ENCODE peak calls at places on chromosome 4, in four cellular contexts. U is lung, S is omental fat pad, F is endodermal cell. D is an unnamed sample.

GRCh38 chr4:152456609-152457008 is 79.3 kb downstream of the FBXW7 start:
- DNase-seq in F (no peak), U (no peak), S (no peak), D (no peak)

GRCh38 chr4:29073571-29073970 is 1646.6 kb upstream of the PCDH7 start:
- DNase-seq in F (no peak), U (no peak), S (no peak), D (no peak)

GRCh38 chr4:41814565-41814964 is 66.0 kb upstream of the PHOX2B start:
- DNase-seq in U (no peak), S (no peak), F (peak), D (peak)

GRCh38 chr4:72136429-72136828 is 104.6 kb downstream of the NPFFR2 start:
- DNase-seq in F (peak), S (no peak), U (no peak), D (no peak)

GRCh38 chr4:181147421-181147951 is 1095.7 kb upstream of the TENM3 start:
- DNase-seq in F (no peak), U (no peak), S (no peak), D (no peak)

GRCh38 chr4:153529646-153530045 is 63.5 kb downstream of the TMEM131L start:
- DNase-seq in F (no peak), U (no peak), S (no peak), D (no peak)

GRCh38 chr4:113636877-113637276 is 124.7 kb downstream of the CAMK2D start:
- DNase-seq in U (no peak), F (no peak), S (no peak), D (no peak)

GRCh38 chr4:176814770-176815169 is 22.0 kb upstream of the VEGFC start:
- DNase-seq in U (no peak), S (no peak), F (no peak), D (no peak)

GRCh38 chr4:101791189-101791572 is 651 bp downstream of the BANK1 start:
- DNase-seq in U (peak), F (no peak), S (no peak), D (no peak)

GRCh38 chr4:17650404-17650803 is 36.0 kb downstream of the MED28 start:
- DNase-seq in S (no peak), U (no peak), F (no peak), D (no peak)

GRCh38 chr4:151324449-151325319 is 721 bp downstream of the SH3D19 start:
- DNase-seq in U (peak), S (no peak), F (peak), D (peak)

GRCh38 chr4:113080050-113080449 is 30.6 kb downstream of the ANK2 start:
- DNase-seq in S (no peak), F (peak), U (no peak), D (no peak)

GRCh38 chr4:145755802-145756201 is 75.9 kb downstream of the C4orf51 start:
- DNase-seq in U (no peak), F (no peak), S (no peak), D (no peak)

GRCh38 chr4:81747242-81747930 is 275.7 kb upstream of the RASGEF1B start:
- DNase-seq in F (no peak), S (no peak), U (no peak), D (no peak)

GRCh38 chr4:76987153-76987562 is 37.6 kb downstream of the SEPTIN11 start:
- DNase-seq in F (peak), U (no peak), S (no peak), D (no peak)

GRCh38 chr4:79917246-79917645 is 155.8 kb downstream of the ANTXR2 start:
- DNase-seq in S (no peak), U (peak), F (peak), D (no peak)

GRCh38 chr4:28007693-28008092 is 1147.1 kb downstream of the STIM2 start:
- DNase-seq in S (no peak), F (no peak), U (no peak), D (no peak)

GRCh38 chr4:110483516-110483915 is 7.6 kb downstream of the ENPEP start:
- DNase-seq in U (no peak), F (no peak), S (no peak), D (no peak)

GRCh38 chr4:39154009-39154408 is 28.3 kb upstream of the WDR19 start:
- DNase-seq in S (no peak), U (no peak), F (no peak), D (no peak)

GRCh38 chr4:40335508-40335860 is 351 bp downstream of the CHRNA9 start:
- DNase-seq in S (no peak), F (no peak), U (no peak), D (no peak)

GRCh38 chr4:83852085-83852451 is 316.2 kb downstream of the GPAT3 start:
- DNase-seq in S (no peak), F (no peak), U (no peak), D (no peak)

GRCh38 chr4:55397024-55397520 is 1.3 kb downstream of the TMEM165 start:
- DNase-seq in F (peak), S (no peak), U (no peak), D (no peak)

GRCh38 chr4:85703098-85703497 is 228.1 kb downstream of the ARHGAP24 start:
- DNase-seq in F (no peak), U (no peak), S (no peak), D (no peak)

GRCh38 chr4:142126890-142127497 is 490.6 kb downstream of the IL15 start:
- DNase-seq in U (peak), S (no peak), F (peak), D (no peak)

GRCh38 chr4:13953083-13953482 is 325.6 kb upstream of the BOD1L1 start:
- DNase-seq in U (no peak), F (peak), S (no peak), D (no peak)

GRCh38 chr4:38488891-38489861 is 174.8 kb upstream of the KLF3 start:
- DNase-seq in S (no peak), F (peak), U (no peak), D (no peak)

GRCh38 chr4:57191523-57192034 is 81.4 kb upstream of the IGFBP7 start:
- DNase-seq in S (no peak), U (no peak), F (peak), D (peak)

GRCh38 chr4:180156684-180157083 is 2086.5 kb upstream of the TENM3 start:
- DNase-seq in F (no peak), S (no peak), U (no peak), D (no peak)

GRCh38 chr4:121950680-121951569 is 935 bp downstream of the TRPC3 start:
- DNase-seq in U (no peak), S (no peak), F (peak), D (peak)

GRCh38 chr4:93103042-93103441 is 725.5 kb upstream of the ATOH1 start:
- DNase-seq in S (no peak), F (peak), U (no peak), D (no peak)

GRCh38 chr4:74056114-74056857 is 17.8 kb upstream of the CXCL3 start:
- DNase-seq in U (no peak), F (no peak), S (no peak), D (no peak)
- TF ChIP-seq CTCF in U (no peak), F (peak), S (no peak), D (no peak)

DNA sequence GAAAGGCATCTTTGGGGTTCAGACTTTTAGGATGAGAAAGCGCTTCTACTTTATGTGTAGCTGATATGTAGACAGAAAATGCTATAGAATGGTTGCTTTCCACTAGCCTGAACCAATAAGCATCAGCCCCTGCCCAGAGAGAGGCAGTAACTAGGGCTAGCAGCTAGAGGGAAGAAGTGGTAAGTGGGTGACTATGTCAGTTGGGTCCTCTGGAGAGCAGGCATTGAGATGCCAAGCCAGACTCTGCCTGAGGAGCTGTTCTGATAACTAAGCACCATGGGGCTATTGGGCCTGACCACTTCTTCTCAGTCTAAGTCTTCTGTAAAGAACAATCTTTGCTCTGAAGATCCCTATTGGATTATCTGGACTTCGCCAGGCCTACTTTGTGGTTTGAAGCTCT is 146.1 kb downstream of the RBM46 start:
- DNase-seq in S (no peak), F (no peak), U (no peak), D (no peak)
- TF ChIP-seq CTCF in S (no peak), F (peak), U (no peak), D (no peak)

DNA sequence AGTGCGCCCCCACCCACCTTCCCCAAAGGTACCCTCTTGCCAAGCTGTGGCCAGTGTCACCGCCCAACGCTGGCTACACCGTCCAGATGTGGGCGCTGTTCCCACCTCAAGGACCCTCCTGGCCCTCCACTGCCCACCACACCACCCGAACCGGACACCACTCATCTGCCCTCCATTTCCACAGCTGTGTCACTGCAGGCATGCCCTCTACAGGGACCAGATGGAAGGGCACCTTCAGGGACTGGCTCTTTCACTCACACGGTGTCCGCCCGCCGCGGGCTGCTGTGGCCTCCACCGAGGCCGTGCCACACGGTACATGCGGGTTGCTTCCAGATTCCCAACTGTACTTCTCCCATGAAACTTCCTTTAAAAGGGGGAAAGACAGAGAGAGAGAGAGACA is 87.7 kb downstream of the FAM53A start:
- DNase-seq in F (no peak), U (no peak), S (no peak), D (no peak)
- TF ChIP-seq CTCF in F (peak), U (no peak), S (no peak), D (no peak)

GRCh38 chr4:24089831-24090531 is 200.1 kb upstream of the PPARGC1A start:
- DNase-seq in F (no peak), U (no peak), S (no peak), D (no peak)
- TF ChIP-seq CTCF in F (no peak), U (no peak), S (no peak), D (no peak)

GRCh38 chr4:25991296-25991695 is 77.3 kb downstream of the SMIM20 start:
- DNase-seq in U (no peak), S (no peak), F (peak), D (no peak)
- TF ChIP-seq CTCF in U (no peak), S (no peak), F (no peak), D (no peak)

DNA sequence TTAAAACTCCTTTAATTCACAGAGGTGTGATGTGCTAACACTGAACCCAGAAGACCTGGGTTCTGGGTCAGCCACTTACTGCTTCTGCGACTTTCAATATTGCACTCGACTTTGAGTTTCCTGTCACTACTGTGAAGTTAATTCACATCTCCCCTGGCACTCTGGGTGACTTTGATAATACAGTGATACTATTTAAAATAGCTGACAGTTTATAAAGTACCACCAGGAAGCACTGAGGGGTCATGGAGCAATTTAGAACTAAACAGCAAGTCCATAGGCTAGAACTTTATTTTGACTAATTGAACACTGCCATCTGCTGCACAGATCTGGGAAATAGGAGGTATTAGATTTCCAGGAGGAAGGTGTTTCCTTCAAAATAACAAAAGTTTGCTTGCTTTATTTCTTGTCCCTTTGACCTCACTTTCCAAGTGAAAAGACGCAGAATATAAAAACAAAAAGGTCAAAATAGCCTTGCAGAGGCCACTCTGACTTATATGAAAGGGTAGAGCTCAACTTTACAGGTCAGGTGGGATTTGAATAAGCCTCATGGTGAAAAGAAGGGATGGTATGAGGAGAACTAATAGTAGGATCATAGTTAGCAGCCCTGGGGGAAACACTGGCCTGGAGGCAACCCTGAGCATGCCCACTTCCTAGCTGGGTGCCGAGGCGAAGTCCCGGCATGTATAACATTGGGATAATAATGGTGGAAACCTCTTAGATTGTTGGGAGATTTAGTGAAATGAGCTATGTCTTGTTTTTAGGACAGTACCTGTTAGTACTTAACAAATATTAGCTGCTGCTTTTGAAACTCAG is 53.4 kb downstream of the ZNF518B start:
- DNase-seq in U (no peak), F (peak), S (no peak), D (no peak)
- TF ChIP-seq CTCF in U (peak), F (peak), S (no peak), D (peak)

DNA sequence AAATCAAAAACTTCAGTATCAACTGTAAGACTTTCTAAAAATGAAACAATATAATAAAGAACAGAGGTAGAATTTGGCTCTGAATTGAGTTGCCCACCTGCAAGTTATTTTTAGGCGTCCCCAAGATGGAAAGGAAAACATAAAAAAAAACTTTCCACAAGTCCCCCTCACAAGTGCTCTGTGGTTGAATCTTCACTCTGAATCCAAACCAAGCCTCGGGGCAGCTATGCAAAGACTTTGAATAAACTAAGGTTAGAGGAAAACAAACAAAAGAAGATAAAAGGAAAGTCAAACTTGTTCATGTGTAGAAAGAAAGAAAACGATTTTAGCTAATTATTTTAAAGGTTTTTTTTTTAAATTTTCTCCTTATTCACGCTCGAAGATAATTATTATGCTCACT is 372.4 kb upstream of the SLIT2 start:
- DNase-seq in U (no peak), F (no peak), S (no peak), D (no peak)
- TF ChIP-seq CTCF in U (no peak), F (no peak), S (no peak), D (no peak)

DNA sequence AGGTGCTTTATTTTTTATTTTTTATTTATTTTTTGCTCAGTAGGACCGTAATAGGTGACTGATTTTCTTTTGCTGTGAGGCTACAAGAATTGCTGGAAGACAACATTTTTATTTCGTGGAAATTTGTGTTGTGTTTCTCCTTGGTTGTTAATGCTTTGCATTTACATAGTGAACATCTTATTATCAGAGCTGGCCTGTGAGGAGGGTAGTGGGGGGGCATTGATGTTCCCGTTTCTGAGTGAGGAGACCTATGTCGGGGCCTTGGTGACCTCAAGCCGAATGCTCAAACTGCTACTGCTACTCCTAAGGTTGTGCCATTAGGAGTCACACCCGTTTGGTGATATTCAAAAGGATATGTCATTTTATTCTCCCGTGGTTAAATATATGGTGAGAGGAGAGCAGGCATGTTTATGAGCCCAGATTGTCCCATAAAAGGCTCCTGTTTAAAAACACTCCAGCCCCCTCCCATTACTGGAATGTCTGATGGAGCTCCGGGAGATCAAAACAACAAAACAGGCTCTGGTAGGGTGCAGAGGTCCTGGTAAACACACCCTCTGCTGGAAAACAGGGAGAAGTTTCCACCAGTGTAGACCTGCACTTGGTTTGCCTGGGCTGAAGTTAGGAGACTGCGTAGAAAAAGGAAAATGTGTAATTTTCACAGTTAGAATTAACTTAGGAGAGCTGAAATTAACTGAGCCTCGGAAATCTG is 5.6 kb downstream of the PDGFRA start:
- DNase-seq in S (no peak), F (no peak), U (no peak), D (no peak)
- TF ChIP-seq CTCF in S (no peak), F (peak), U (no peak), D (peak)

GRCh38 chr4:134756456-134756855 is 554.9 kb upstream of the PABPC4L start:
- DNase-seq in S (no peak), U (no peak), F (no peak), D (no peak)

DNA sequence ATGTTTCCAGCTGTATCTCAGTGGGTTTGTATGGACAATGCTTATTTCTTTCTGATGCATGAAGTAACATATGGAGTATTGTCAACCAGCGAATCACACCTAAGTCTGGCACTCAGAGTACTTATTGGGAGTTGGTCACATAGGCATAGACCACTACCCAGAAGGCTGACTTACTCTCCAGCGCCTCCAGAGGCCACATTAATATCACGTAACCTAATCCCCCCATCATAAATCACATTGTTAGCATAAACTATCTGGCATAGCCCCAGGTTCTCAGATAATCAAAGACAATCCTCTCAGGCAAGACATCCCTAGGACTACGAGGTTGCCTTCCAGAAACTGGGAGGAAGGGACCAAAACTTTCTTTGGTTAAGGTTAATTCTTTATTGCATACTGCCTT is 560.5 kb upstream of the PABPC4L start:
- DNase-seq in U (no peak), F (peak), S (no peak), D (no peak)
- TF ChIP-seq CTCF in U (no peak), F (peak), S (no peak), D (no peak)

GRCh38 chr4:140049924-140050681 is 103.9 kb downstream of the MAML3 start:
- DNase-seq in S (no peak), U (no peak), F (peak), D (no peak)

GRCh38 chr4:140054861-140055260 is 99.1 kb downstream of the MAML3 start:
- DNase-seq in F (no peak), U (no peak), S (no peak), D (no peak)

GRCh38 chr4:140053185-140053584 is 100.8 kb downstream of the MAML3 start:
- DNase-seq in S (no peak), U (no peak), F (peak), D (no peak)

GRCh38 chr4:140049024-140049923 is 104.7 kb downstream of the MAML3 start:
- DNase-seq in F (peak), S (no peak), U (no peak), D (peak)

DNA sequence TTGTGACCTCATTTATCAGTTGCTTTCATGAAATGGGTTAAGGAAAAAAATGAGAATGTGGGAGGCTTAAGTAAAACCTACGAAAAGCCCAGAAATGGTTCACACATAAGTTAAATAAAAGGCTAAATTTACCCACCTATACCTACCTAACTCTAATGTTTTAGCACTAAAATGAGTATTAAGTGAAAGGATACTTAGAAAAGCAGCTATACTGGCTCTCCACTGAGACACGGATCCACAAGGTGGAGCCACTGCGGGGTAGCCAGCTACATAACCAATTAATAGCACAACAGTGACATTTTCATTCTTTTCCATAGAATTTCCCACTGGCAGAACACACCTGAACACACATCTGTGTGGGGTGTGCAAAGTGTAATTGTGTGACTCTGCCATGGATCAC is 101.9 kb downstream of the MAML3 start:
- DNase-seq in S (no peak), F (peak), U (peak), D (no peak)
- TF ChIP-seq CTCF in S (no peak), F (peak), U (peak), D (no peak)

D was measured in mesothelial cell of epicardium.